ENCODE peak calls at places on chromosomes 12 and 14, in five cellular contexts. R is left ventricle myocardium inferior, O is endodermal cell, Z is cardiac muscle cell, A is PC-3. V is an unnamed sample. For H3K4me1 and H3K27me3, the result is how much of the 10 kb centered on the place peaks cover.

GRCh38 chr12:3119192-3119744 is 42.1 kb downstream of the TSPAN9 start:
- DNase-seq in R (no peak), A (no peak), O (no peak), Z (no peak), V (no peak)

GRCh38 chr12:24478254-24478653 is 470.6 kb downstream of the BCAT1 start:
- DNase-seq in A (no peak), Z (no peak), O (no peak), R (no peak), V (no peak)

GRCh38 chr12:124567673-124568373 is 411 bp upstream of the NCOR2 start:
- DNase-seq in Z (peak), A (peak), O (peak), R (peak), V (peak)

GRCh38 chr12:49533331-49533730 is 5.5 kb upstream of the KCNH3 start:
- DNase-seq in Z (no peak), R (no peak), A (no peak), O (peak), V (no peak)

GRCh38 chr12:57160741-57161140 is 13.3 kb upstream of the LRP1-AS start:
- DNase-seq in Z (no peak), R (no peak), O (no peak), A (no peak), V (no peak)

GRCh38 chr14:34043627-34044372 is 92.9 kb upstream of the EGLN3 start:
- DNase-seq in R (no peak), A (peak), Z (no peak), O (peak), V (no peak)

GRCh38 chr14:75456069-75457023 is 28.5 kb downstream of the JDP2 start:
- DNase-seq in O (peak), A (no peak), R (no peak), Z (no peak), V (no peak)

GRCh38 chr12:105279460-105280056 is 43.6 kb upstream of the APPL2 start:
- DNase-seq in O (peak), A (no peak), Z (peak), R (no peak), V (no peak)

GRCh38 chr14:55354500-55354899 is 57.1 kb downstream of the ATG14 start:
- DNase-seq in Z (peak), A (peak), R (peak), O (peak), V (peak)

GRCh38 chr14:60161176-60162107 is 3.8 kb downstream of the DHRS7 start:
- DNase-seq in O (no peak), Z (no peak), A (peak), R (no peak), V (no peak)

GRCh38 chr14:101876539-101876938 is 87.8 kb upstream of the DYNC1H1 start:
- DNase-seq in O (no peak), R (peak), A (no peak), Z (peak), V (no peak)

GRCh38 chr12:77521458-77522115 is 309.1 kb upstream of the NAV3 start:
- DNase-seq in A (no peak), R (no peak), O (no peak), Z (no peak), V (no peak)

GRCh38 chr12:80441921-80442320 is 2.1 kb upstream of the PTPRQ start:
- DNase-seq in A (peak), O (no peak), Z (no peak), R (no peak), V (no peak)

GRCh38 chr12:132488127-132489077 is 1.5 kb upstream of the FBRSL1 start:
- DNase-seq in R (peak), A (no peak), Z (no peak), O (no peak), V (peak)

GRCh38 chr14:90810808-90811207 is 5.4 kb downstream of the TTC7B start:
- DNase-seq in O (no peak), A (no peak), Z (no peak), R (no peak), V (no peak)

GRCh38 chr12:127811988-127812387 is 455.0 kb upstream of the TMEM132C start:
- DNase-seq in R (peak), Z (peak), A (no peak), O (peak), V (no peak)

GRCh38 chr12:91685917-91686316 is 459.7 kb downstream of the BTG1 start:
- DNase-seq in O (no peak), A (peak), Z (no peak), R (no peak), V (no peak)

DNA sequence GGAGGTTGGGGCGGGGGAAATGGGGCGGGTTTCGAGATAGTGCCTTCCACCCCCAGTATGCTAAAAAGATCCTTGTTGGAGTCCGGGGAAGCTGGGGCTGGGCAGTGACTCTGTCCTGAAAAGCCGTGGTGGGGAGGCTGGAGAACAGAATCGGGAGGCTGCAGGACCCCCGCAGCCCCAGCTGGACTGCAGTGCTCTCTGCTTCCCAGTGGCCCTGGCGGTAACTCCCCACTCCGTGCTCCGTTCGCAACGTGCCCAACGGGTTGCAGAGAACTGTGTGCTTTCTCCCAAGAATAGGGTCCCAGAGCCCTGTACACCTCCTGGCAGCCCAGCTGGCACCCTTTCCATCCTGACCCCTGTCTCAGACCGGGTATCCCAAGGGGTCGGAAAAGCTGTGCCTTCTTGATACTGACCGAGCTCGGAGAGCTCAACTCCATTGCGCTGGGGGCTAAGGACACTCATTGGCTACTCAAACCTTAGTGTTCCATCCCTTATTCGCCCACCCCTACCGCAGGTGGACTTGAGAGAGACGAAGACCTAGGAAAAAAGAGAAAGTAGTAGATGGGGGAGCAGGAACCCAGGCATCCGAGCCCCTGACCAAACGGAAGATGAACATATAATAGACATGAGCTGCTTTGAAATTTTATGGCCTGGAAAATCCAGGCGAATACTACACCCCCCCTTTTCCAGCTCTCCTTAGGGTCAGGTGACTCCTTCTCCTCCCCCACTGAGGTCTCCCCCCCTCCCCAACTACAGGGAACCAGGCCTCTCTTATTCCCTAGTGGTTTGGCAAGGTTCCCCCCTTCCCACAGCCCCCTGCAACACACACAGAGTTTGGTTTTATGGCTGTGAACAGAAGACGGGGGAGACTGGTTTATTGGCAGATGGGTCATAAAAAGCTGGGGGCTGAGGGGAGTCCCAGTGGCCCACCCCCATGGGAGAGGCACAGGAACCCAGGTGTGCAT is 1.3 kb downstream of the GDF11 start:
- DNase-seq in O (peak), R (peak), Z (peak), A (no peak), V (no peak)
- H3K27ac ChIP-seq in O (peak), R (peak), Z (peak), A (no peak), V (no peak)

GRCh38 chr12:123030686-123031085 is 50.2 kb downstream of the ARL6IP4 start:
- DNase-seq in Z (no peak), O (no peak), A (no peak), R (no peak), V (no peak)

GRCh38 chr12:123029550-123029949 is 49.1 kb downstream of the ARL6IP4 start:
- DNase-seq in Z (no peak), O (no peak), R (no peak), A (no peak), V (no peak)

GRCh38 chr12:123028475-123028874 is 48.0 kb downstream of the ARL6IP4 start:
- DNase-seq in O (no peak), R (no peak), Z (no peak), A (no peak), V (no peak)

GRCh38 chr12:123026094-123026853 is 45.8 kb downstream of the ARL6IP4 start:
- DNase-seq in A (no peak), R (no peak), Z (no peak), O (no peak), V (no peak)

GRCh38 chr12:123027726-123028445 is 47.4 kb downstream of the ARL6IP4 start:
- DNase-seq in O (no peak), A (no peak), Z (no peak), R (no peak), V (no peak)
- H3K4me1 ChIP-seq in O (under half), A (under half), Z (under half), R (under half), V (under half)

DNA sequence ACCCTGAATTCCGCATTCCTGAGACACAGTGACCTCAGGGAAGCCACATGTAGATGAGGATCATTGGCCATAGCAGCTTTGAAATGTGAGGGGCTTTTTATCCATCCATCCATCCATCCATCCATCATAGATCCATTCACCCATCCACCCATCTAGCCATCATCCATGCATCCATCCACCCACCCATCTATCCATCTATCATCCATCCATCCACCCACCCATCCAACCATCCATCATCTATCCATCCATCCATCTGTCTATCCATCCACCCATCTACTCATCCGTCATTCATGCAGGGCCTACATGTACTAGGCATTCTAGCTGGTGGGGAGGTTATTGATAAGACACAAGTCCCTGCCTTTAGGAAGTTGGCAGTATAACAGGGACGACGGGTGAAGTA is 27.9 kb upstream of the CEBPE start:
- DNase-seq in Z (no peak), R (no peak), O (no peak), A (no peak), V (no peak)
- H3K27me3 ChIP-seq in Z (under half), R (under half), O (under half), A (under half), V (under half)

GRCh38 chr12:42737364-42737763 is 147.8 kb upstream of the PRICKLE1 start:
- DNase-seq in O (no peak), Z (no peak), A (no peak), R (no peak), V (no peak)

GRCh38 chr12:42732908-42733411 is 143.4 kb upstream of the PRICKLE1 start:
- DNase-seq in R (no peak), O (no peak), Z (no peak), A (no peak), V (no peak)

GRCh38 chr12:42733911-42734310 is 144.4 kb upstream of the PRICKLE1 start:
- DNase-seq in Z (no peak), A (no peak), R (no peak), O (no peak), V (no peak)

GRCh38 chr12:42730286-42730685 is 140.7 kb upstream of the PRICKLE1 start:
- DNase-seq in R (no peak), Z (no peak), O (no peak), A (peak), V (no peak)

DNA sequence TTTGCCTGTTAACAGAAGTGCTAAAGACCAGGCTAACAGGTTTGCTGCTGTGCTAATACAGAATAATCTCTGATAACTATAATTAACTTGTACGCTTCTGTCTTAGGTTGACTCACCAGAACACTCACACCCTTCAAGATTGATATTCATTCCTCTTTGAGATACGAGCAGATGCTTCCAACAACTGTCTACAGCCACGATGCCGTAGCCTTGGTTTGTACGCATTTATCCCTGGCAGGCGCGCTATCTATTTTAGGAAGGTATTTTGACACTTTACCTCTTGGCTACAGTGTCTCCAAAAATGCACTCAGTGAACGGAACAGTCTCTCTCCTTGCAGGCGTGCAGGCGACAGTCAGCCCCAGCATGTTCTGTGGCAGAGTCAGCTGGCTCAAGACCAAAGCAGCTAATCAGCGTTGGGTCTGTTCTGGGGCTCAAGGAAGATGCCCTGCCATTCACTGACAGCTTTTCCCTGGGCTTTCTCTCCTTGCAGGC is 146.4 kb upstream of the PRICKLE1 start:
- DNase-seq in R (peak), Z (peak), O (no peak), A (no peak), V (no peak)
- H3K27ac ChIP-seq in R (peak), Z (peak), O (no peak), A (no peak), V (no peak)

DNA sequence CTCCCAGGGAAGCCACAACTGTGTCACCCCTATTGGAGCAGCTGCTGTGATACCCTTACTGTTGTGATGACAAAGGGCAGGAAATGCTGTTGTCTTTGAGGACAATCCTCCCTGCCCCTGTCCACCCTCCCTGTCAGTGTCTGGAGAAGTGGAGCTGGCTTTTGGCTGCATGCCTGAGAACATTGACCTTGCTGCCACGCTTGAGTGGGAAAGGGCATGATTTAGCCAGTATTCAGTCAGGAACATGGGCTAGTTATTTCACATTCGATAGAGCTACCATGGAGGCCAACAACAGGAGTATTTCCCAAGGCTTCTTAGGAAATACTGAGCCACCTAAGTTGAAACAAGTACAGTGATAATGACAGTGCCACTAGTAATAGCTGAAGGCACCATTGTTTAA is 59.4 kb downstream of the MYRFL start:
- DNase-seq in R (no peak), Z (no peak), O (no peak), A (no peak), V (no peak)
- H3K4me1 ChIP-seq in R (under half), Z (under half), O (under half), A (under half), V (under half)

DNA sequence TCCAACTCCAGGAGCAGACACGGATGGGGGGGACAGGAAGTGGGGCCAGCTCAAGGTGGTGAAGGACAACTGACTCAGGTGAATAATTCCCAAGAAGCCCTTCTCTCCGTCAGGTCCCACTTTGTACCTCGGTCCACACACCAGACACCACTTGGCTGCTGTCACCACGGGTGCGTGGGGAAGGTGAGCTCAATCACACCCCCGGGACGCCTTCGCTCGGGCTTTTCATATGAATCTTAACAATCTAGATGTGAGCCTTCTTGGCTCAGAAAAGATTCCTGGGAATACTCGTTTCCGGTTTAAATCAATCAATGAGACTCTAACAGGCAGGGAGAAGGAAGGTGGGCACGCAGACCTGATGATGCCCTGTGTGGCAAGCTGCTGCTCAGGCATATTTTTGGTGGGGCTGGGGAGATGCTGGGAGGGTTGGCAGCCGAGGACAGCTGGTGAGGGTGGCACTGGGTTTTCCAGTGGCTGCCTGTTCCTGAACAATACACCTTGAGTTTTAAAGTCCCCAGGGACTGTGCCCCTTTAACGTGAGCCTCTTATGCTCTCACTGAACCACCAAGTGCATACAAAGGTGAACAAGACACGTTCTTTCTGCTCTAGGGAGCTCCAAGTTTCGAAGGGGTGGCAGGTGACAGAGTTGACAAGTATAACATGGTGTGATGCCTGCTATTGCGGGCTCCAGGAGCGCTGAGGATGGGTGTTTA is 5.1 kb downstream of the TESC start:
- DNase-seq in O (no peak), R (no peak), Z (no peak), A (no peak), V (no peak)
- H3K27me3 ChIP-seq in O (under half), R (under half), Z (under half), A (half or more), V (under half)

GRCh38 chr12:113071063-113071426 is 14.5 kb downstream of the DTX1 start:
- DNase-seq in Z (no peak), R (peak), A (no peak), O (no peak), V (no peak)

GRCh38 chr12:113071427-113072112 is 15.0 kb downstream of the DTX1 start:
- DNase-seq in R (no peak), O (peak), Z (no peak), A (no peak), V (peak)

GRCh38 chr12:113073586-113073985 is 17.1 kb downstream of the DTX1 start:
- DNase-seq in Z (no peak), A (no peak), R (no peak), O (no peak), V (no peak)

GRCh38 chr12:113070117-113070906 is 13.8 kb downstream of the DTX1 start:
- DNase-seq in O (no peak), R (peak), A (no peak), Z (no peak), V (no peak)

GRCh38 chr12:113072136-113072535 is 15.6 kb downstream of the DTX1 start:
- DNase-seq in A (peak), O (no peak), Z (no peak), R (no peak), V (no peak)
- H3K27ac ChIP-seq in A (no peak), O (no peak), Z (no peak), R (peak), V (peak)

DNA sequence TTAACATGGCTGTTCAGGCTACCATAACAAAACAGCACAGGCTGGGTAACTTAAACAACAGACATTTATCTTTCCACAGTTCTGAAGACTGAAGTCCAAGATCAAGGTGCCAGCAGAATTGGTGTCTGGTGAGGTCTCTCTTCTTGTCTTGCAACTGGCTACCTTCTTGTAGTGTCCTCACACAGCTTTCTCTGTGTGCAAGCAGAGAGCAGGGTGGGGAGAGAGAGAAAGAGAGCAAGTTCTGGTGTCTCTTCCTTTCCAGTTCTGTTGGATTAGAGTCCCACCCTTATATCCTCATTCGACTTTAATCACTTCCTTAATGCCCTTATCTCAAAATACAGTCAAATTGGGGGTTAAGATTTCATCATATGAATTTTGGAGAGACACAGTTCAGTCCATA is 40.8 kb downstream of the DYRK2 start:
- DNase-seq in R (no peak), O (no peak), A (no peak), Z (no peak), V (no peak)
- H3K4me1 ChIP-seq in R (under half), O (under half), A (under half), Z (under half), V (under half)

DNA sequence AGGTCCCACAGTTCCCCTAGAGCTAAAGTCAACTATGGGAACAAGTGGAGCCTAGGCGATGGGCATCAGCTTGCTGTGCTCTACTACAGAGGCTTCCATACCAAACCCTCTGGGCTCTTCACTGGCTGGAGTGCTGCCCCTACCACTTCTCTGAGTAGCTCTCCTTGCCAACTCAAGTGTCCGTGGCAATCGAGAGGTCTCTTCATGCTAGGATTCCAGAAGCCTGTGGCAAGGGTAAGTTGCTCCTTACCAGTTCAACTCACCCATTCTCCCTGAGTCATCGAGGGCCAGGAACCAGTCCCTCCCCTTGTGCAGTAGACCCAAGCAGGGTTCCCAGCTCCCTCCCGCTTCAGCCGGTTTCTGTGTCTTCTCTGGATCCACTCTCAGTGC is 76.1 kb downstream of the GALC start:
- DNase-seq in O (no peak), A (no peak), Z (no peak), R (no peak), V (no peak)
- H3K27me3 ChIP-seq in O (under half), A (under half), Z (under half), R (under half), V (under half)

GRCh38 chr12:32446306-32447119 is 47.2 kb downstream of the FGD4 start:
- DNase-seq in O (no peak), A (no peak), R (no peak), Z (peak), V (no peak)
- H3K27ac ChIP-seq in O (no peak), A (no peak), R (peak), Z (peak), V (no peak)